ENCODE peak calls at places on chromosomes 4 and X, in seven cellular contexts. M, B, K, G, R, L and X are unnamed samples.

GRCh38 chr4:161869511-161869910 is 294.3 kb downstream of the FSTL5 start:
- DNase-seq in M (no peak), B (no peak), K (no peak), G (no peak), R (no peak), L (no peak), X (no peak)

GRCh38 chr4:3774253-3774883 is 8.2 kb downstream of the ADRA2C start:
- DNase-seq in M (no peak), B (no peak), K (no peak), G (no peak), R (no peak), L (no peak), X (no peak)

GRCh38 chr4:39103291-39103690 is 41.3 kb downstream of the KLHL5 start:
- DNase-seq in M (no peak), B (no peak), K (no peak), G (no peak), R (no peak), L (no peak), X (no peak)

GRCh38 chr4:8537041-8537461 is 43.1 kb upstream of the GPR78 start:
- DNase-seq in M (no peak), B (no peak), K (peak; percentile 50), G (peak; percentile 8), R (peak; percentile 28), L (peak; percentile 95), X (peak; percentile 87)

GRCh38 chrX:85288992-85289723 is 45.4 kb downstream of the ZNF711 start:
- DNase-seq in M (no peak), B (no peak), K (no peak), G (no peak), R (no peak), L (no peak), X (no peak)

GRCh38 chr4:125762537-125762936 is 447.8 kb downstream of the FAT4 start:
- DNase-seq in M (no peak), B (no peak), K (no peak), G (no peak), R (no peak), L (peak; percentile 2), X (no peak)

GRCh38 chrX:57155171-57155570 is 18.0 kb upstream of the SPIN2A start:
- DNase-seq in M (no peak), B (no peak), K (no peak), G (no peak), R (no peak), L (no peak), X (no peak)

GRCh38 chrX:7083468-7084396 is 63.8 kb upstream of the STS start:
- DNase-seq in M (peak; percentile 55), B (peak; percentile 67), K (no peak), G (no peak), R (no peak), L (peak; percentile 86), X (peak; percentile 83)

GRCh38 chrX:130190801-130191200 is 19.0 kb downstream of the RAB33A start:
- DNase-seq in M (no peak), B (no peak), K (no peak), G (no peak), R (no peak), L (no peak), X (no peak)

GRCh38 chrX:50812995-50813842 is 775 bp downstream of the SHROOM4 start:
- DNase-seq in M (no peak), B (no peak), K (peak; percentile 3), G (no peak), R (no peak), L (peak; percentile 17), X (peak; percentile 43)